ENCODE peak calls at places on chromosomes 3 and 15, in five cellular contexts. O is K562, P is HCT116, Y is HepG2, N is H1. H is an unnamed sample.

GRCh38 chr3:185423178-185423577 is 60.2 kb downstream of the MAP3K13 start:
- DNase-seq in O (no peak), P (no peak), Y (no peak), N (no peak), H (no peak)

GRCh38 chr3:155727836-155728235 is 17.0 kb downstream of the PLCH1 start:
- DNase-seq in O (no peak), P (no peak), Y (no peak), N (no peak), H (no peak)

GRCh38 chr3:63478962-63479660 is 173.4 kb upstream of the SNTN start:
- DNase-seq in O (no peak), P (no peak), Y (no peak), N (no peak), H (no peak)

GRCh38 chr3:46701211-46701939 is at the start of gene TMIE:
- DNase-seq in O (peak), P (no peak), Y (no peak), N (no peak), H (no peak)

GRCh38 chr15:94029495-94029894 is 201.9 kb upstream of the MCTP2 start:
- DNase-seq in O (no peak), P (no peak), Y (no peak), N (no peak), H (no peak)

GRCh38 chr15:50116477-50116876 is 2.6 kb downstream of the ATP8B4 start:
- DNase-seq in O (peak), P (peak), Y (peak), N (peak), H (no peak)

GRCh38 chr3:157135671-157136396 is 24.1 kb downstream of the CCNL1 start:
- DNase-seq in O (peak), P (no peak), Y (peak), N (no peak), H (no peak)

GRCh38 chr3:66499881-66500574 is 794 bp downstream of the LRIG1 start:
- DNase-seq in O (no peak), P (no peak), Y (no peak), N (peak), H (no peak)

GRCh38 chr3:53750253-53751210 is 95.7 kb downstream of the CHDH start:
- DNase-seq in O (no peak), P (no peak), Y (no peak), N (no peak), H (no peak)

GRCh38 chr3:135226057-135226456 is 431.0 kb downstream of the EPHB1 start:
- DNase-seq in O (no peak), P (no peak), Y (no peak), N (no peak), H (peak)

GRCh38 chr3:34212175-34212574 is 413.7 kb downstream of the PDCD6IP start:
- DNase-seq in O (no peak), P (no peak), Y (no peak), N (no peak), H (no peak)

GRCh38 chr15:83919319-83919830 is 265.5 kb downstream of the ADAMTSL3 start:
- DNase-seq in O (no peak), P (no peak), Y (no peak), N (no peak), H (peak)

GRCh38 chr3:94716326-94717018 is 653.6 kb downstream of the NSUN3 start:
- DNase-seq in O (no peak), P (no peak), Y (peak), N (no peak), H (no peak)

GRCh38 chr3:14137004-14137403 is 12.2 kb downstream of the TMEM43 start:
- DNase-seq in O (no peak), P (no peak), Y (no peak), N (no peak), H (no peak)

GRCh38 chr3:183494341-183494740 is 61.2 kb downstream of the KLHL6 start:
- DNase-seq in O (no peak), P (no peak), Y (no peak), N (peak), H (no peak)

GRCh38 chr15:68792901-68793766 is 27.6 kb downstream of the ANP32A start:
- DNase-seq in O (no peak), P (no peak), Y (no peak), N (no peak), H (no peak)
- TF ChIP-seq SRF in O (no peak), P (no peak), Y (no peak), N (no peak), H (no peak)

GRCh38 chr3:8481380-8481779 is 20.2 kb upstream of the LMCD1 start:
- DNase-seq in O (no peak), P (no peak), Y (no peak), N (no peak), H (no peak)

GRCh38 chr3:8484409-8485140 is 17.0 kb upstream of the LMCD1 start:
- DNase-seq in O (no peak), P (no peak), Y (no peak), N (no peak), H (no peak)

GRCh38 chr3:8482263-8482662 is 19.4 kb upstream of the LMCD1 start:
- DNase-seq in O (no peak), P (no peak), Y (no peak), N (no peak), H (no peak)

GRCh38 chr3:8485141-8485840 is 16.3 kb upstream of the LMCD1 start:
- DNase-seq in O (no peak), P (no peak), Y (peak), N (no peak), H (no peak)

DNA sequence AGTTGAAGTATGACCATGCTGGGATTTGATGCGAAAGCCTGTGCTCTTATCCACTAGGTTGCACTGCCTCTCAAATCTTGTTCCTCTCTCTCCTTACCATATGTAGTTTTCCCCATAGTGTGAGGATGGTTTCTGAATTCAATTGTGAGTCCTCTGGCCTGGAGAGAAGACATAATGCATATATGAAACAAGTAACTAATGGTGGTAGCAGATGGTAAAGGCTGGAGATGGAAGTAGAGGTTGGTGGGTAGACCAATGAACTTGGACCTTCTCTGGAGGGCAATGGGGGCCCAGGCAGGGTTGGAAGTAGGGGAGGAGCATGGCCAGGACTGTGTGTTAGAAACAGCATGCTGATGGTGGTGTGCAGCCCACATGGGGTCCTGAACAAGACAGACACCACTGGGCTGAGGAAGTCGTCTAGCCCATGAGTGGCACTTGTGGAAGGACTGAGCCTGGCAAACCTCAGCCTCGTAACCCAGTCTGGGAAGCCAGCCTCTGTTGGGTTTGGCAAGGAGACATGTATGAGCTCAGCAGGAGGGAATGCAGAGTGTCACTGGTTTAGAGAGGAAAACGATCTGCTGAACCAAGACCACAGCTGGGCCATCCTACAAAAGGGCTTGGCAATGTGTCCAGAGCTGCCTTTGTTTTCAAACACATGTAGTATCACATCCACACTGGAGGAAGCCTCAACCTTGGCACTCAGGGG is 18.5 kb upstream of the LMCD1 start:
- DNase-seq in O (no peak), P (no peak), Y (peak), N (no peak), H (no peak)
- TF ChIP-seq MAX in O (no peak), P (no peak), Y (peak), N (no peak), H (no peak)

DNA sequence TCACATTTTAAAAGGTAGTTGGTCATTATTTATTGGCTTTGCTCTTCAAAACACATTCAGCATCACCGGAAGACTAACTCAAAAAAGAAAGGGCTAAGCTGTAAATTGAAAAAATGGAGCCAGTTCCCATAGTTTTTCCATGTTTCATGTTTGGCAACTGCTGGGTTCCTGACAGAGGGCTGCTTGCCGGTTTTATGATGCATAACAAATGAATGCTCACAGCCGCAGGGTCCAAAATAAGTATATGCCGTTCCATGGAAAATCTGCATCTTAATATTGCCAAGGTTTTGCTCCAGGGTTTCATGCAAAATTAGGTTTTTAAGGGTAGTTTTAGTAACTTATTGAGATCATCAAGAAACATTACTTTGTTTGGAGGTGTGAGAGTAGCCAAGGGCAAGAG is 15.8 kb downstream of the SLC12A1 start:
- DNase-seq in O (no peak), P (no peak), Y (no peak), N (no peak), H (no peak)
- TF ChIP-seq SRF in O (no peak), P (no peak), Y (no peak), N (no peak), H (no peak)

GRCh38 chr3:171772427-171773056 is 37.7 kb downstream of the PLD1 start:
- DNase-seq in O (peak), P (peak), Y (peak), N (no peak), H (no peak)
- TF ChIP-seq MAX in O (no peak), P (no peak), Y (no peak), N (no peak), H (no peak)

GRCh38 chr3:128454310-128454618 is 12.4 kb downstream of the DNAJB8 start:
- DNase-seq in O (no peak), P (no peak), Y (no peak), N (no peak), H (no peak)

GRCh38 chr3:128452678-128453275 is 13.9 kb downstream of the DNAJB8 start:
- DNase-seq in O (no peak), P (no peak), Y (no peak), N (no peak), H (no peak)

GRCh38 chr3:128449111-128449638 is 17.5 kb downstream of the DNAJB8 start:
- DNase-seq in O (no peak), P (no peak), Y (no peak), N (no peak), H (no peak)

GRCh38 chr3:128453521-128454309 is 13.0 kb downstream of the DNAJB8 start:
- DNase-seq in O (no peak), P (no peak), Y (no peak), N (no peak), H (no peak)

GRCh38 chr3:128452120-128452519 is 14.6 kb downstream of the DNAJB8 start:
- DNase-seq in O (no peak), P (no peak), Y (no peak), N (no peak), H (no peak)
- TF ChIP-seq SRF in O (no peak), P (no peak), Y (no peak), N (no peak), H (no peak)

GRCh38 chr3:11690863-11691833 is 47.4 kb upstream of the VGLL4 start:
- DNase-seq in O (no peak), P (no peak), Y (peak), N (no peak), H (no peak)
- TF ChIP-seq MAX in O (no peak), P (no peak), Y (no peak), N (no peak), H (no peak)

GRCh38 chr3:128923607-128924385 is 44.4 kb downstream of the ACAD9 start:
- DNase-seq in O (no peak), P (no peak), Y (no peak), N (no peak), H (no peak)
- TF ChIP-seq SRF in O (no peak), P (no peak), Y (no peak), N (no peak), H (no peak)

DNA sequence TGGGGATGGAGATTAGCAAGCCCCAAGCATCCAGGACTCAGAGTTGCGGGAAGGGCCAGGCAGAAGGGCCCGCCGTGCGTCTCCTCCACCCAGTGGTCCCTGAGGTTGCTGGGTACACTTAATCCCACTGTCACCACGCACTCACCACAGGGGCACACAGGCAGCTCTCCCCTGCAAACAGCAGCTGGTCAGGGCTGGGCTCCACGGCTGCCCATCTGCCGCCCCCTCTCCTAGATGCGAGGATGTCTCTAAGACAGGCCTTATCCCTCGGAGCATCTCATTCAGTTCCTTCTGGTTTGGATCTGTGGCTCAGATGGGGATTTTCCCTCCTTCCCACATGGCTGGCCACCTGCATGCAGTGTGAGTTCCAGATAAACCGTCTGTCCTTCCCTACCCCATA is 26.3 kb downstream of the MRPS11 start:
- DNase-seq in O (no peak), P (no peak), Y (no peak), N (no peak), H (no peak)
- TF ChIP-seq MAX in O (no peak), P (no peak), Y (no peak), N (no peak), H (no peak)

DNA sequence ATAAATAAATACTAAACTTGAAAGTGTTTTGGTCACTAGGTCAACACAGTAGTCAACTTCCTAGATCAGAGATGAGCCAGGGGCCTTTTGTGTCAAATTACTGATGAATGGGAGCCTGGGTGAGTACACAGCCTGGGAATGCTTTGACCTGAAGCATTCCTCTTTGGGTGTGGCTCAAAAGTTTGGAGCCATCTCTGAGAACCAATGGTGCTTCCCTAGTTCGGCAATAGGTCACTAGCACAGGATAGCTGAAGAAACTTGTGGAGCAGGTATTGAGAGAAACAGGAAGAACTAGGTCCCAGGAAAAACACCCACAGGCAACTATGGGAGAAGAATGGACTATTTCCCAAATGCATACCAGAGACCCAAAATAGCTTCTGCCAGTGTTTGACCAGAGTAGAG is 56.6 kb upstream of the PLXND1 start:
- DNase-seq in O (no peak), P (peak), Y (peak), N (no peak), H (no peak)
- TF ChIP-seq SRF in O (no peak), P (peak), Y (no peak), N (no peak), H (no peak)

H was measured in GM12878.